ENCODE peak calls at places on chromosome 6, in eight cellular contexts. One of them, this sample, is unnamed. For H3K4me1, the result is how much of the 10 kb centered on the place peaks cover.

GRCh38 chr6:100617633-100618348 is 153.1 kb upstream of the SIM1 start:
- DNase-seq in cardiac muscle cell: no peak
- DNase-seq in tibial artery: no peak
- DNase-seq in aorta: no peak
- DNase-seq in uterus: no peak
- DNase-seq in CD8-positive, alpha-beta memory T cell: no peak
- DNase-seq in left ventricle myocardium inferior: no peak
- DNase-seq in stomach: no peak
- DNase-seq in this sample: no peak

GRCh38 chr6:138545621-138545980 is 46.3 kb upstream of the NHSL1 start:
- DNase-seq in stomach: peak
- DNase-seq in uterus: peak
- DNase-seq in cardiac muscle cell: peak
- DNase-seq in aorta: peak
- DNase-seq in tibial artery: peak
- DNase-seq in CD8-positive, alpha-beta memory T cell: no peak
- DNase-seq in left ventricle myocardium inferior: peak
- DNase-seq in this sample: peak

GRCh38 chr6:144898052-144898689 is 613.0 kb downstream of the UTRN start:
- DNase-seq in left ventricle myocardium inferior: no peak
- DNase-seq in CD8-positive, alpha-beta memory T cell: no peak
- DNase-seq in stomach: no peak
- DNase-seq in cardiac muscle cell: no peak
- DNase-seq in uterus: no peak
- DNase-seq in aorta: no peak
- DNase-seq in tibial artery: no peak
- DNase-seq in this sample: no peak

GRCh38 chr6:75991941-75992340 is 80.5 kb downstream of the IMPG1 start:
- DNase-seq in uterus: no peak
- DNase-seq in aorta: no peak
- DNase-seq in left ventricle myocardium inferior: no peak
- DNase-seq in stomach: no peak
- DNase-seq in tibial artery: no peak
- DNase-seq in cardiac muscle cell: no peak
- DNase-seq in CD8-positive, alpha-beta memory T cell: no peak
- DNase-seq in this sample: no peak

GRCh38 chr6:128432394-128432793 is 88.0 kb downstream of the PTPRK start:
- DNase-seq in cardiac muscle cell: peak
- DNase-seq in left ventricle myocardium inferior: no peak
- DNase-seq in stomach: no peak
- DNase-seq in uterus: no peak
- DNase-seq in tibial artery: no peak
- DNase-seq in aorta: no peak
- DNase-seq in CD8-positive, alpha-beta memory T cell: no peak
- DNase-seq in this sample: no peak

GRCh38 chr6:3751019-3751729 is at the start of gene PXDC1:
- DNase-seq in CD8-positive, alpha-beta memory T cell: no peak
- DNase-seq in stomach: no peak
- DNase-seq in aorta: no peak
- DNase-seq in cardiac muscle cell: peak
- DNase-seq in tibial artery: no peak
- DNase-seq in left ventricle myocardium inferior: no peak
- DNase-seq in uterus: no peak
- DNase-seq in this sample: no peak

GRCh38 chr6:139983555-139984276 is 609.3 kb upstream of the CITED2 start:
- DNase-seq in aorta: no peak
- DNase-seq in stomach: no peak
- DNase-seq in tibial artery: no peak
- DNase-seq in left ventricle myocardium inferior: no peak
- DNase-seq in CD8-positive, alpha-beta memory T cell: no peak
- DNase-seq in uterus: no peak
- DNase-seq in cardiac muscle cell: peak
- DNase-seq in this sample: no peak

GRCh38 chr6:20038385-20038784 is 173.9 kb downstream of the MBOAT1 start:
- DNase-seq in left ventricle myocardium inferior: no peak
- DNase-seq in uterus: no peak
- DNase-seq in cardiac muscle cell: no peak
- DNase-seq in aorta: no peak
- DNase-seq in tibial artery: no peak
- DNase-seq in stomach: no peak
- DNase-seq in CD8-positive, alpha-beta memory T cell: no peak
- DNase-seq in this sample: no peak

GRCh38 chr6:11208267-11208666 is 24.2 kb downstream of the NEDD9 start:
- DNase-seq in stomach: no peak
- DNase-seq in tibial artery: no peak
- DNase-seq in uterus: no peak
- DNase-seq in cardiac muscle cell: no peak
- DNase-seq in left ventricle myocardium inferior: no peak
- DNase-seq in aorta: no peak
- DNase-seq in CD8-positive, alpha-beta memory T cell: no peak
- DNase-seq in this sample: no peak

GRCh38 chr6:154156135-154156948 is 117.3 kb downstream of the OPRM1 start:
- DNase-seq in cardiac muscle cell: peak
- DNase-seq in uterus: peak
- DNase-seq in tibial artery: no peak
- DNase-seq in stomach: peak
- DNase-seq in CD8-positive, alpha-beta memory T cell: peak
- DNase-seq in aorta: no peak
- DNase-seq in left ventricle myocardium inferior: no peak
- DNase-seq in this sample: peak

GRCh38 chr6:52546192-52546591 is 30.7 kb downstream of the TRAM2 start:
- DNase-seq in stomach: no peak
- DNase-seq in left ventricle myocardium inferior: no peak
- DNase-seq in tibial artery: no peak
- DNase-seq in cardiac muscle cell: no peak
- DNase-seq in uterus: no peak
- DNase-seq in CD8-positive, alpha-beta memory T cell: no peak
- DNase-seq in aorta: no peak
- DNase-seq in this sample: no peak

GRCh38 chr6:52545050-52545843 is 31.6 kb downstream of the TRAM2 start:
- DNase-seq in tibial artery: no peak
- DNase-seq in cardiac muscle cell: no peak
- DNase-seq in uterus: no peak
- DNase-seq in left ventricle myocardium inferior: no peak
- DNase-seq in CD8-positive, alpha-beta memory T cell: no peak
- DNase-seq in stomach: no peak
- DNase-seq in aorta: no peak
- DNase-seq in this sample: no peak

GRCh38 chr6:52545844-52546119 is 31.1 kb downstream of the TRAM2 start:
- DNase-seq in stomach: no peak
- DNase-seq in tibial artery: no peak
- DNase-seq in left ventricle myocardium inferior: no peak
- DNase-seq in uterus: no peak
- DNase-seq in CD8-positive, alpha-beta memory T cell: no peak
- DNase-seq in cardiac muscle cell: no peak
- DNase-seq in aorta: no peak
- DNase-seq in this sample: no peak

GRCh38 chr6:52547647-52548352 is 29.1 kb downstream of the TRAM2 start:
- DNase-seq in CD8-positive, alpha-beta memory T cell: no peak
- DNase-seq in aorta: no peak
- DNase-seq in uterus: no peak
- DNase-seq in cardiac muscle cell: peak
- DNase-seq in left ventricle myocardium inferior: no peak
- DNase-seq in tibial artery: no peak
- DNase-seq in stomach: no peak
- DNase-seq in this sample: no peak

DNA sequence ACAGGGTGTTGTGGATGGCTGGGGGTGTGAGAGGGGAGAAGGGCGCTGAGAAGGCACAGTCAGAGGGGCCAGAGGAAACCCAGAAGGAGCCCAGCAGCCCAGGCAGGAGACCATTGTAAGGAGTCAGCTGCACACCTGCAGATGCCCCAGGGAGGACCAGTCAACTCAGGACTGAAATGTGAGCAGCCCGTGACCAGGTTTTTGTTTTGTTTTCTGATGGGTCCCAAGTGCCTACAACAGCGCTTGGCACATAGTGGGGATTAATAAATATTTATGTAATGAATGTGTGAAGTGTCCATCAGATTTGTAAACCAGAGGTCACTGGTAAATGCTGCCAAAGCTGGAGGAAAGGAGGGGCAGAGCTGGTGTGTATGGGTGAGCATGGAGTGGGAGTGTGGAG is 30.2 kb downstream of the TRAM2 start:
- DNase-seq in tibial artery: peak
- DNase-seq in aorta: no peak
- DNase-seq in stomach: no peak
- DNase-seq in left ventricle myocardium inferior: no peak
- DNase-seq in CD8-positive, alpha-beta memory T cell: no peak
- DNase-seq in cardiac muscle cell: no peak
- DNase-seq in uterus: no peak
- DNase-seq in this sample: no peak
- H3K4me1 ChIP-seq in tibial artery: half or more
- H3K4me1 ChIP-seq in aorta: under half
- H3K4me1 ChIP-seq in stomach: half or more
- H3K4me1 ChIP-seq in left ventricle myocardium inferior: half or more
- H3K4me1 ChIP-seq in CD8-positive, alpha-beta memory T cell: under half
- H3K4me1 ChIP-seq in cardiac muscle cell: under half
- H3K4me1 ChIP-seq in uterus: under half
- H3K4me1 ChIP-seq in this sample: under half

DNA sequence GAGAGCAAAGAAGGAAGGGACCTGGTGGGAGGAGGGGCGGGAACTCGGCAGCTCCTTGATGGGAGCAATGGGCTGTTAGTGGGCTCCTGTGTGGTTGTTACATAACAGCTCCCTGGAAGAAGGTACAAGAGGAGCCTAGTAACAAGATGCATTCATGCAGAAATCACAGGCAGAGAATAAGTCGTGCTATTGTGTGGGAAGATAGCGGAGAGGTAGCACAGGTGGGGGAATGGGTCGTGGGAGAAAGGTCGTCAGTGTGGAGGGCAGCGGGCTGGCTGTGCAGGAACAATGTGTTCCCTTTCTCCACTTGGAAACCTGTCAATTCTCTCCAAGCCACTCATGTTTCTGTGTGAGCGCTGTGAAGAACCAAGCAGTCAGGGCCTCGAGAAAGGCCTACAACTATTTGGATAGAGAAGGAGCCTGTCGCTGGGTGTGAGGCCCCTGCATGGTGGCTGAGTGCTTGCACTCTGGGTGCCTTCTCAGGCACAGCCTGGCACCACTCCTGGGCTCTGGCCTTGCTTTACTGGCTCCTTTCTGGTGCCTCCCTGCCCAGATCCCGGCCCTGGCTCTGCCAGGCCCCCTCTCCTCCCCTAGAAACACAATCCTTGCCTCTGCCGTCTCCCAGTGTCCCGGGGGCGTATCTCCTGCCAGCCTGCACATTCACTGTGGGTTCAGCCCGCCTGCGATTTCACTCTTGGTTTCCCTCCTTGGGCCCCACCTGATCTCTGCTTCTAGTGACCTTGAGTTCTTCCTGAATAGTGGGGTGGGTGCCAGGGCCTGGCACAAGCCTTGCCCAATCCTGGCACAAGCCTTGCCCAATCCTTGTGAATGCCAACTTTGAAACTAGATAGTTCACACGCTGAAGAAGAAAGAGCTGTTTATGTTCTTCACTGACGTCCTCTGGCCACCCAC is 7.4 kb upstream of the FGD2 start:
- DNase-seq in CD8-positive, alpha-beta memory T cell: no peak
- DNase-seq in tibial artery: no peak
- DNase-seq in uterus: no peak
- DNase-seq in aorta: no peak
- DNase-seq in cardiac muscle cell: no peak
- DNase-seq in left ventricle myocardium inferior: peak
- DNase-seq in stomach: peak
- DNase-seq in this sample: peak
- H3K27ac ChIP-seq in CD8-positive, alpha-beta memory T cell: no peak
- H3K27ac ChIP-seq in tibial artery: peak
- H3K27ac ChIP-seq in uterus: no peak
- H3K27ac ChIP-seq in aorta: peak
- H3K27ac ChIP-seq in cardiac muscle cell: peak
- H3K27ac ChIP-seq in left ventricle myocardium inferior: peak
- H3K27ac ChIP-seq in stomach: peak
- H3K27ac ChIP-seq in this sample: peak

GRCh38 chr6:328924-329323 is 36.6 kb downstream of the DUSP22 start:
- DNase-seq in cardiac muscle cell: no peak
- DNase-seq in stomach: no peak
- DNase-seq in aorta: no peak
- DNase-seq in CD8-positive, alpha-beta memory T cell: no peak
- DNase-seq in tibial artery: no peak
- DNase-seq in uterus: no peak
- DNase-seq in left ventricle myocardium inferior: no peak
- DNase-seq in this sample: no peak

GRCh38 chr6:324729-325125 is 32.4 kb downstream of the DUSP22 start:
- DNase-seq in uterus: no peak
- DNase-seq in CD8-positive, alpha-beta memory T cell: no peak
- DNase-seq in aorta: peak
- DNase-seq in left ventricle myocardium inferior: no peak
- DNase-seq in tibial artery: peak
- DNase-seq in stomach: no peak
- DNase-seq in cardiac muscle cell: no peak
- DNase-seq in this sample: no peak

GRCh38 chr6:328184-328670 is 35.9 kb downstream of the DUSP22 start:
- DNase-seq in tibial artery: no peak
- DNase-seq in aorta: no peak
- DNase-seq in stomach: no peak
- DNase-seq in uterus: peak
- DNase-seq in cardiac muscle cell: peak
- DNase-seq in CD8-positive, alpha-beta memory T cell: no peak
- DNase-seq in left ventricle myocardium inferior: no peak
- DNase-seq in this sample: no peak

GRCh38 chr6:327538-328183 is 35.4 kb downstream of the DUSP22 start:
- DNase-seq in left ventricle myocardium inferior: no peak
- DNase-seq in tibial artery: no peak
- DNase-seq in cardiac muscle cell: peak
- DNase-seq in CD8-positive, alpha-beta memory T cell: no peak
- DNase-seq in uterus: no peak
- DNase-seq in stomach: no peak
- DNase-seq in aorta: no peak
- DNase-seq in this sample: no peak

DNA sequence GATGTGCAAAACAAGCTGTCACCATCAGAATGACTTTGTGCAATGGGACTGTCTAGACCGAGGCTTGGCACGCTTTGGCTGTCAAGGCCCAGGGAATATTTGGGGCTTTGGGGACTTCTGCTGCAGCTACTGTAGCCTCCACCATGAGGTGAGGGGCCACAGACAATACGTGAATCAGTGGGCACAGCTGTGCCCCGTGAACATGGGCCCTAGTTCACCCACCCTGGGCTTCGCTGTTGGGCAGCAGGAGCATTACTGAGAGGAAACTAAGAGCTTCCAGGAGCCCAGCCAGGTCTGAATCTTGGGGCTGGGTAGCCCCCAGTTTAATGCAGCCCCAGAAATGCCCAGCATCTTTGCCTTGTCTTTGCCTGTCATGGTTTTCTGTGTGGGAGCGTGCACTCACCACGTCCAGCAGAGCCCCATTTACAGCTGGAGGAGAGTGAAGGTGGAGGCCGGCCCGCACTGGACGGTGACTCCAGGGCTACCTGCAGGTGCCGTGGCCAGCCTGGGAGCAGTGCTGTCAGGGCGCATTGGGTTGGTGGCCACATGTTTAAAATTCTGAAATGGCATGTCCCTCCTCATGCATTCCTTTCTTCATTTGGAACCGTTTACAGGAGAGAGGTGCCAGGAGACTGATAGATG is 34.7 kb downstream of the DUSP22 start:
- DNase-seq in aorta: no peak
- DNase-seq in stomach: no peak
- DNase-seq in uterus: no peak
- DNase-seq in CD8-positive, alpha-beta memory T cell: no peak
- DNase-seq in left ventricle myocardium inferior: no peak
- DNase-seq in cardiac muscle cell: no peak
- DNase-seq in tibial artery: no peak
- DNase-seq in this sample: no peak
- H3K4me3 ChIP-seq in aorta: no peak
- H3K4me3 ChIP-seq in stomach: no peak
- H3K4me3 ChIP-seq in uterus: no peak
- H3K4me3 ChIP-seq in CD8-positive, alpha-beta memory T cell: no peak
- H3K4me3 ChIP-seq in left ventricle myocardium inferior: no peak
- H3K4me3 ChIP-seq in cardiac muscle cell: no peak
- H3K4me3 ChIP-seq in tibial artery: no peak
- H3K4me3 ChIP-seq in this sample: no peak

GRCh38 chr6:132496519-132497180 is 16.3 kb downstream of the STX7 start:
- DNase-seq in tibial artery: no peak
- DNase-seq in stomach: no peak
- DNase-seq in uterus: no peak
- DNase-seq in CD8-positive, alpha-beta memory T cell: no peak
- DNase-seq in cardiac muscle cell: no peak
- DNase-seq in left ventricle myocardium inferior: no peak
- DNase-seq in aorta: no peak
- DNase-seq in this sample: no peak
- H3K4me1 ChIP-seq in tibial artery: under half
- H3K4me1 ChIP-seq in stomach: under half
- H3K4me1 ChIP-seq in uterus: under half
- H3K4me1 ChIP-seq in CD8-positive, alpha-beta memory T cell: under half
- H3K4me1 ChIP-seq in cardiac muscle cell: under half
- H3K4me1 ChIP-seq in left ventricle myocardium inferior: half or more
- H3K4me1 ChIP-seq in aorta: under half
- H3K4me1 ChIP-seq in this sample: under half

This sample was measured in testis.